ENCODE peak calls at places on chromosomes 3 and 15, in five cellular contexts. E is fibroblast of the conjunctiva, S is cardiac muscle cell, M is PC-9, N is Kasumi-1. O is an unnamed sample.
A peak's percentile ranks its signal among the peaks of the same experiment; 100 is the strongest.

GRCh38 chr3:16940769-16941683 is 56.3 kb downstream of the PLCL2 start:
- DNase-seq in E (no peak), S (no peak), M (no peak), N (no peak), O (no peak)

GRCh38 chr15:55744026-55744655 is 1.2 kb upstream of the PRTG start:
- DNase-seq in E (no peak), S (peak; percentile 12), M (no peak), N (no peak), O (no peak)

GRCh38 chr3:44495636-44496415 is 18.4 kb upstream of the ZNF445 start:
- DNase-seq in E (no peak), S (no peak), M (no peak), N (no peak), O (no peak)

GRCh38 chr3:141940204-141940776 is 63.8 kb downstream of the ATP1B3 start:
- DNase-seq in E (peak; percentile 50), S (peak; percentile 59), M (peak; percentile 95), N (no peak), O (peak; percentile 40)

GRCh38 chr3:73999501-73999900 is 374.8 kb upstream of the PDZRN3 start:
- DNase-seq in E (peak; percentile 1), S (no peak), M (no peak), N (no peak), O (no peak)

GRCh38 chr3:43055806-43056770 is 49.8 kb downstream of the POMGNT2 start:
- DNase-seq in E (no peak), S (no peak), M (no peak), N (no peak), O (no peak)

GRCh38 chr15:98592136-98592535 is 56.2 kb upstream of the IGF1R start:
- DNase-seq in E (no peak), S (no peak), M (no peak), N (no peak), O (no peak)

GRCh38 chr3:195030791-195031321 is 240.1 kb downstream of the XXYLT1 start:
- DNase-seq in E (no peak), S (peak; percentile 32), M (peak; percentile 98), N (no peak), O (no peak)

GRCh38 chr3:10389341-10389740 is 68.4 kb upstream of the SEC13 start:
- DNase-seq in E (no peak), S (no peak), M (no peak), N (no peak), O (no peak)

GRCh38 chr3:89606151-89606550 is 498.7 kb downstream of the EPHA3 start:
- DNase-seq in E (no peak), S (peak; percentile 20), M (no peak), N (no peak), O (no peak)

GRCh38 chr15:40838756-40839155 is 5.1 kb upstream of the SPINT1 start:
- DNase-seq in E (no peak), S (no peak), M (no peak), N (no peak), O (no peak)

GRCh38 chr3:160661660-160662059 is 15.3 kb upstream of the ARL14 start:
- DNase-seq in E (no peak), S (no peak), M (no peak), N (no peak), O (no peak)